ENCODE peak calls at places on chromosomes 16 and 17, in eight cellular contexts. V is breast epithelium; G is left lung; D is upper lobe of right lung; U is adrenal gland; O is IMR-90; A is CD8-positive, alpha-beta T cell; Z is colonic mucosa. Y is an unnamed sample.

GRCh38 chr16:51553910-51554309 is 402.8 kb upstream of the SALL1 start:
- DNase-seq in G (no peak), O (peak), D (no peak), Z (no peak), A (no peak), V (no peak), U (no peak), Y (no peak)

GRCh38 chr17:66724581-66725341 is 110.2 kb upstream of the CACNG5 start:
- DNase-seq in V (no peak), U (no peak), G (no peak), Z (peak), D (no peak), A (no peak), O (peak), Y (no peak)

GRCh38 chr16:87555647-87556046 is 46.7 kb upstream of the JPH3 start:
- DNase-seq in V (no peak), U (no peak), D (no peak), O (no peak), Z (no peak), G (no peak), A (no peak), Y (no peak)

GRCh38 chr17:27209316-27209715 is 84.6 kb upstream of the WSB1 start:
- DNase-seq in D (no peak), U (no peak), V (no peak), G (no peak), O (no peak), A (no peak), Z (no peak), Y (no peak)

GRCh38 chr16:79767597-79768280 is 167.2 kb upstream of the MAF start:
- DNase-seq in O (no peak), U (no peak), D (no peak), G (no peak), V (no peak), Z (peak), A (no peak), Y (no peak)

GRCh38 chr17:733743-734142 is 1.3 kb downstream of the TLCD3A start:
- DNase-seq in V (no peak), Z (no peak), A (no peak), D (no peak), G (no peak), U (no peak), O (no peak), Y (no peak)

GRCh38 chr16:19948186-19949104 is 63.8 kb upstream of the GPRC5B start:
- DNase-seq in Z (no peak), U (no peak), O (no peak), D (no peak), G (no peak), A (no peak), V (no peak), Y (no peak)

GRCh38 chr17:2700031-2700490 is 11.5 kb downstream of the CLUH start:
- DNase-seq in D (peak), Z (no peak), U (peak), V (peak), O (no peak), A (no peak), G (peak), Y (peak)

GRCh38 chr17:17035920-17036319 is 6.3 kb upstream of the MPRIP start:
- DNase-seq in D (no peak), Z (no peak), O (no peak), U (no peak), G (no peak), V (no peak), A (no peak), Y (no peak)

GRCh38 chr17:63035271-63035670 is 69.2 kb downstream of the TANC2 start:
- DNase-seq in A (no peak), U (no peak), G (no peak), Z (no peak), D (no peak), V (no peak), O (peak), Y (no peak)

GRCh38 chr17:31163091-31163781 is 68.5 kb downstream of the NF1 start:
- DNase-seq in O (no peak), D (no peak), A (no peak), V (no peak), Z (no peak), U (no peak), G (no peak), Y (no peak)

GRCh38 chr16:77273815-77274214 is 74.6 kb downstream of the SYCE1L start:
- DNase-seq in G (no peak), A (no peak), V (no peak), O (no peak), Z (no peak), U (no peak), D (no peak), Y (no peak)

GRCh38 chr17:41500131-41500911 is 5.1 kb downstream of the KRT13 start:
- DNase-seq in D (no peak), A (no peak), G (no peak), V (no peak), Z (no peak), U (no peak), O (peak), Y (no peak)

GRCh38 chr16:28597692-28598261 is 927 bp upstream of the SULT1A2 start:
- DNase-seq in U (no peak), Z (peak), G (peak), D (peak), V (no peak), O (no peak), A (no peak), Y (peak)

GRCh38 chr16:86403056-86403455 is 107.3 kb upstream of the FOXF1 start:
- DNase-seq in A (no peak), O (no peak), G (no peak), U (no peak), Z (no peak), D (no peak), V (no peak), Y (no peak)

DNA sequence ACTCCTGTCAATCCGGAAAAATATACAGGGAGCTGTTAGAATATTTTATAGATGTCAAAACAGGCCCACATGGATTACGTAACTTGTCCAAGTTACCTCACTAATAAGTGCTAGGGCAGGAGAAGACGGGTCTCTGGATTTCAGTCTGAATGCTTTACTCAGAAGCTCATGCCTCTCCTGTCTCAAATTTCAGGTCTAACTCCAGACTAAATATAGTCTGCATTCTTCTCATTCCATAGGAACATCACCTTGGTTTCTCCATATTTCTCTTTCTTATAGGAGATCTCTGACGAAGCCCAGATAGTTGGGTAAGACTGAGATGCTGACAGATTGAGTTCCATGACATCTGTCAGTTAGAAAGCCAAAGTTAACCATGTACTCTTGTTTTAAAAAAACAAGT is 174.2 kb downstream of the STX8 start:
- DNase-seq in D (no peak), V (no peak), G (no peak), A (no peak), O (peak), U (no peak), Z (no peak), Y (no peak)
- H3K27ac ChIP-seq in D (no peak), V (no peak), G (no peak), A (no peak), O (no peak), U (no peak), Z (no peak), Y (no peak)

DNA sequence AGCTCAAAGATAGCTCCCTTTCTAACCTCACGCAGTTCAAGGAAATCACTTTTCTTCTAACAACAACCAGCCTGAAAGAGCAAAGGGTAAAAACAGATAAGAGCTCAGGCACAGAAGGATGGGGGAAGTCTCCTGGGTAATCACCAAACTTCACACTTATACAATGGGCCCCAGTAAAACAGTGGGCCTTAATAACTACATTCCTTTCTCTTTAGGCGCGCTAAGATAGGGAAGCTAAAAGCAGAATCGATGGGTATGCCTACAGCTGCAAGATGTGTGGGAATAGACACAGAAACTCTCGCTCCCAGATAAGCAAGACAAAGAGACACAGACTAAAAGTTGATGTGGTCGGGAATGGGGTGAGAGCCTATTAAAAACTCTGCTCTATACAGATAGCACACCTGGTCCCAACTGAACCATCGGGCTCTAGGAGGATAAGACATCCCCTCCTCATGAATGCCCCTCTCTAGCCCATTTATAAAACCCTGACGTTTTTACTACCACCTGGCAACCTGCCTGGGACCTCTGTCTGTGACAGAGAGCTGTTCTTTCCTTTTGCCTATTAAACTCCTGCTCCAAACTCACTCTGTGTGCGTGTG is 826 bp downstream of the LYZL6 start:
- DNase-seq in Z (peak), A (no peak), V (no peak), U (no peak), O (no peak), G (no peak), D (no peak), Y (no peak)
- H3K4me3 ChIP-seq in Z (no peak), A (no peak), V (no peak), U (no peak), O (no peak), G (no peak), D (no peak), Y (no peak)

GRCh38 chr17:18225562-18226283 is at the start of gene LLGL1:
- DNase-seq in O (no peak), V (no peak), D (peak), G (no peak), A (peak), Z (no peak), U (no peak), Y (no peak)
- H3K27ac ChIP-seq in O (peak), V (peak), D (peak), G (no peak), A (no peak), Z (no peak), U (peak), Y (peak)

DNA sequence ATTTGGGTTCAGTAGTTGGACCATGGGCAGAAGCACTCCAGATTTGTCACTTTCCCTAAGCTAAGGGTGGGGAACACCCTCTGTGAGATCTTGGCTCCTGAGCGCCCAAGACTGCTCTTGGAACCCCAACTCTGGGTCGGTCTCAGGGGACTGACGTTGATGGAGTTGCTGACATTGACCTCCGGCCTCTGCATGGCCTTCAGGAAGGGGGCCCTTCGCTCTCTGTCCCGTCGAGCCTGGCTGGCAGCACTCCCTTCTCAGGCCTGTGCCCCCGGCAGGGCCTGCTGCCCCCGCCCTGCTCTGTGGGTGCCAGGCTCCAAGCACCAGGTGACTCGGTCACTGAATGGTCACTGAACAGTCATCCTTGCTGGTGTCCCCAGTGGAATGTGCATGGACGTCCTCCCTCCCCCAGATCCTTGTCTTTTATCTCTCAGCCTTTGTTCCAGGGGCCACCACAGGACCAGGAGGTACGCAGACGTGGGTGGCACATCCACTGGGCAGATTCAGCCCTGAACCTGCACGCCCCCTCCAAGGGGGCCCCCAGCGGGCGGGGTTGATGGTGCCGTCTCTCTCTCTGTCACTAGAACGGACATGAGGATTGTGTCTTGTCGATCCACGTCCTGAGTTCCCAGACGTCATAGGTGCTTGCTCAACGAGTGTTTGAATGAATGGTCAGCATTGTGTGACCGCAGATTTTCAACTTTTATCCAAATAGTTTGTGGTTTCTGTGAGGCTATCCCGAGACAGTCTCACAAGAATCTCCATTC is 314.5 kb downstream of the SEC14L1 start:
- DNase-seq in V (no peak), Z (no peak), A (no peak), O (peak), U (no peak), D (no peak), G (no peak), Y (peak)
- H3K4me3 ChIP-seq in V (peak), Z (peak), A (peak), O (no peak), U (no peak), D (peak), G (peak), Y (peak)

DNA sequence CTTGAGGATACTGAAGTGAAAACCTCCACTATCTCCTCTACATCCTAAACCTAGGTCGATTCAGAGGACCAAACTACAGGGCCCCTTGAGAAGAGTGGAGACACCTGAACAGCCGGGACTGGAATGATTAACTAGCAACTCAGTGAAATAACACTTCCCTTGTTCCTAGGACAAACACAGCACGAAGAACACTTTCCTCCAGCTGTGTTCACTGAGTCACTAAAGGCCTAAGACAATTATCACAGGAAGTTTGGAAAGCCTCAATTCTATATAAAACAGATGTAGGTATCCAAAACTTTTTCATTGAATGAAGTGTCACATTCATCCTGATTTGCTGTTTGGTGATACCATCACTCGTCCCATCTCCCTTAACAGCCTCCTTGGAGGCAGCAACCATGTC is 15.5 kb upstream of the CUEDC1 start:
- DNase-seq in O (peak), Z (peak), G (no peak), A (no peak), D (no peak), U (no peak), V (no peak), Y (no peak)
- H3K27ac ChIP-seq in O (no peak), Z (no peak), G (no peak), A (no peak), D (no peak), U (no peak), V (no peak), Y (no peak)

GRCh38 chr16:11631214-11631613 is 37.0 kb upstream of the SNN start:
- DNase-seq in Z (no peak), V (no peak), D (no peak), G (no peak), A (no peak), U (no peak), O (no peak), Y (no peak)
- H3K4me3 ChIP-seq in Z (no peak), V (no peak), D (no peak), G (no peak), A (no peak), U (no peak), O (no peak), Y (no peak)

GRCh38 chr16:84844049-84844350 is 24.2 kb downstream of the CRISPLD2 start:
- DNase-seq in A (no peak), Z (no peak), V (no peak), G (no peak), O (no peak), U (no peak), D (no peak), Y (no peak)
- H3K27ac ChIP-seq in A (no peak), Z (no peak), V (peak), G (no peak), O (no peak), U (peak), D (no peak), Y (no peak)

GRCh38 chr17:76867578-76868175 is 527 bp upstream of the MGAT5B start:
- DNase-seq in D (no peak), V (no peak), A (no peak), U (peak), G (no peak), Z (no peak), O (peak), Y (no peak)
- H3K4me3 ChIP-seq in D (no peak), V (peak), A (no peak), U (no peak), G (no peak), Z (no peak), O (no peak), Y (no peak)

DNA sequence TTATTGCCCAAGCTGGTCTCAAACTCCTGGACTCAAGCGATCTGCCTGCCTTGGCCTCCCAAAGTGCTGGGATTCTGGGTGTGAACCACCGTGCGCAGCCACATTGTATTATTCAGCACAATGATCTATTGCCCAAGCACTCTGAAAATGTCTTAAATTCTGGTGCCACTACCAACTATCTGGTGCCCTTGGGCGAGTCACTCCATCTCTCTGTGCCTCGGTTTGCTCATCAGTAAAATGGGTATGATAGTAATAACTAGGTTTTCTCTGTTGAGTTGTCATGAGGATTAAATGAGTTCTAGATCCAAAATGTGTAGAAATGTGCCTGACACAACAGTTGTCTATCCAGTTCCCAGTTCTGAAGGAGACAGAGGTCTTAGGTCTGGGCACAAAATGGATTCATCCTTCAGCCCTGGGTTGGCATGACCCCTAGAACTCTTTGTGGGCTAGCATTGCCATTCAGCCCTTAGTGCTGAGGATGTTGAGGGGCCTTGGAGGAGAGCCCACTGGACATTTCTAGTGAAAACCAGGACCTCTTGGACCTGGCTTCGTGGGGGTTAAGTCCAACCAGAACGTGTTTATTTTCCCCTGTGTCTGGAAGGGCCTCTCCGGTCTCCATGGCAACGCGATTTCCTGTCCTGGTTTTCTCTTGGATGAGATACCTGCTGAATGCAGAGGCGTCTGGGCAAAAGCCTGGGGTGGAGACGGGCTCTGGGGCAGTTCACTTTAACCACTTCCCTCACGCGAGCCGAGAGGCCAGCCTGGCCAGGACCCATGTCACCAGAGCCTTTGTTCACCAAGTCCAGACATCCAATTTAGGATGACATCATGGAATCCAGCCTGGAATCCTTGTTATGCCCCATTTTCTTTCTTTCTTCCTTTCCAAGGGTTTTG is 43.7 kb upstream of the TNRC6A start:
- DNase-seq in G (peak), V (no peak), U (peak), Z (peak), O (peak), A (no peak), D (no peak), Y (no peak)
- H3K27ac ChIP-seq in G (peak), V (peak), U (peak), Z (no peak), O (peak), A (no peak), D (no peak), Y (no peak)